ENCODE peak calls at places on chromosome X, in four cellular contexts. M is NCI-H2029, O is non-pigmented ciliary epithelial cell, H is left cardiac atrium. T is an unnamed sample.

GRCh38 chrX:53317365-53318069 is 36.1 kb upstream of the IQSEC2 start:
- DNase-seq in M (peak; percentile 7), O (no peak), H (peak; percentile 73), T (peak; percentile 29)

GRCh38 chrX:70196961-70197805 is 19.9 kb downstream of the DGAT2L6 start:
- DNase-seq in M (peak; percentile 52), O (no peak), H (peak; percentile 27), T (peak; percentile 10)

GRCh38 chrX:6151971-6152370 is 76.7 kb downstream of the NLGN4X start:
- DNase-seq in M (no peak), O (no peak), H (no peak), T (no peak)

GRCh38 chrX:150587585-150588503 is 19.4 kb downstream of the MTM1 start:
- DNase-seq in M (no peak), O (no peak), H (no peak), T (no peak)

GRCh38 chrX:153468008-153468580 is 2.3 kb downstream of the HAUS7 start:
- DNase-seq in M (no peak), O (no peak), H (no peak), T (no peak)

GRCh38 chrX:68827256-68827655 is 1.6 kb upstream of the EFNB1 start:
- DNase-seq in M (no peak), O (no peak), H (no peak), T (no peak)

GRCh38 chrX:1448793-1449580 is 3.7 kb downstream of the ASMTL start:
- DNase-seq in M (no peak), O (no peak), H (peak; percentile 16), T (no peak)

GRCh38 chrX:17390325-17390992 is 15.5 kb downstream of the NHS start:
- DNase-seq in M (no peak), O (no peak), H (no peak), T (no peak)

GRCh38 chrX:45850197-45850774 is 649.6 kb upstream of the DIPK2B start:
- DNase-seq in M (no peak), O (no peak), H (no peak), T (no peak)

GRCh38 chrX:133859860-133860259 is 125.5 kb downstream of the GPC3 start:
- DNase-seq in M (peak; percentile 38), O (no peak), H (no peak), T (no peak)

GRCh38 chrX:39065051-39065871 is 264.0 kb downstream of the MID1IP1 start:
- DNase-seq in M (peak; percentile 61), O (no peak), H (no peak), T (no peak)

GRCh38 chrX:31706456-31706855 is 634.6 kb upstream of the FTHL17 start:
- DNase-seq in M (no peak), O (no peak), H (no peak), T (no peak)

GRCh38 chrX:47321386-47321785 is 49.0 kb upstream of the ZNF157 start:
- DNase-seq in M (no peak), O (no peak), H (peak; percentile 73), T (peak; percentile 73)

GRCh38 chrX:132184871-132185270 is 34.4 kb downstream of the RAP2C start:
- DNase-seq in M (no peak), O (no peak), H (no peak), T (no peak)

GRCh38 chrX:133660356-133660755 is 245.1 kb upstream of the GPC4 start:
- DNase-seq in M (peak; percentile 10), O (no peak), H (no peak), T (no peak)

GRCh38 chrX:135893294-135893817 is at the start of the genes CT45A10 and SAGE1:
- DNase-seq in M (no peak), O (no peak), H (no peak), T (peak; percentile 20)

GRCh38 chrX:38660395-38661179 is 99.2 kb downstream of the TSPAN7 start:
- DNase-seq in M (no peak), O (no peak), H (no peak), T (no peak)

GRCh38 chrX:103817502-103817901 is 14.6 kb downstream of the RAB9B start:
- DNase-seq in M (peak; percentile 0), O (no peak), H (no peak), T (peak; percentile 11)

GRCh38 chrX:135185795-135186443 is 14.7 kb upstream of the CT55 start:
- DNase-seq in M (peak; percentile 4), O (peak; percentile 24), H (no peak), T (peak; percentile 19)

GRCh38 chrX:118755633-118756032 is 28.2 kb downstream of the IL13RA1 start:
- DNase-seq in M (no peak), O (no peak), H (no peak), T (no peak)

GRCh38 chrX:70434914-70435586 is 9.6 kb upstream of the DLG3 start:
- DNase-seq in M (no peak), O (no peak), H (peak; percentile 50), T (no peak)

GRCh38 chrX:134004038-134004437 is 18.6 kb upstream of the GPC3 start:
- DNase-seq in M (no peak), O (no peak), H (no peak), T (no peak)

GRCh38 chrX:109485470-109486340 is 3.8 kb upstream of the GUCY2F start:
- DNase-seq in M (peak; percentile 2), O (no peak), H (peak; percentile 58), T (peak; percentile 22)

GRCh38 chrX:267771-268261 is 13.4 kb upstream of the PLCXD1 start:
- DNase-seq in M (no peak), O (no peak), H (peak; percentile 12), T (no peak)

GRCh38 chrX:48958635-48959094 is 1.3 kb upstream of the OTUD5 start:
- DNase-seq in M (no peak), O (no peak), H (peak; percentile 48), T (no peak)

GRCh38 chrX:150329282-150329681 is 33.8 kb upstream of the MAMLD1 start:
- DNase-seq in M (no peak), O (no peak), H (no peak), T (no peak)

GRCh38 chrX:134807039-134807729 is 148.9 kb upstream of the PLAC1 start:
- DNase-seq in M (peak; percentile 87), O (peak; percentile 52), H (peak; percentile 92), T (peak; percentile 86)

GRCh38 chrX:119622356-119623232 is 16.4 kb upstream of the NKRF start:
- DNase-seq in M (peak; percentile 63), O (no peak), H (peak; percentile 55), T (no peak)

GRCh38 chrX:24676403-24677024 is 17.2 kb upstream of the POLA1 start:
- DNase-seq in M (no peak), O (no peak), H (no peak), T (no peak)

GRCh38 chrX:115547448-115547847 is 13.5 kb upstream of the PLS3 start:
- DNase-seq in M (no peak), O (no peak), H (no peak), T (no peak)

GRCh38 chrX:71859637-71860036 is 51.0 kb upstream of the NHSL2 start:
- DNase-seq in M (no peak), O (no peak), H (no peak), T (no peak)

GRCh38 chrX:129139837-129140679 is 383.2 kb downstream of the SMARCA1 start:
- DNase-seq in M (no peak), O (peak; percentile 17), H (no peak), T (peak; percentile 83)

GRCh38 chrX:15855562-15856256 is 1.1 kb upstream of the AP1S2 start:
- DNase-seq in M (no peak), O (no peak), H (no peak), T (no peak)

T was measured in NCI-H1930.